ENCODE peak calls at places on chromosomes 13 and 19, in seven cellular contexts. E is suprapubic skin, M is HepG2, O is K562, A is stomach, U is IMR-90, D is tibial nerve. P is an unnamed sample.

GRCh38 chr13:101152184-101152583 is 264.1 kb downstream of the NALCN start:
- DNase-seq in M (no peak), A (no peak), U (no peak), O (no peak), E (no peak), D (no peak), P (no peak)

GRCh38 chr19:41569481-41570150 is 6.3 kb upstream of the CEACAM21 start:
- DNase-seq in O (no peak), M (no peak), E (no peak), D (no peak), U (no peak), A (no peak), P (no peak)

GRCh38 chr19:33329727-33330126 is 27.4 kb upstream of the CEBPA start:
- DNase-seq in E (no peak), A (no peak), M (no peak), U (no peak), D (no peak), O (no peak), P (no peak)

GRCh38 chr13:99331881-99332293 is 24.7 kb upstream of the GPR183 start:
- DNase-seq in A (no peak), M (no peak), O (no peak), U (no peak), D (no peak), E (no peak), P (no peak)

GRCh38 chr13:21579754-21580316 is 24.1 kb downstream of the MICU2 start:
- DNase-seq in A (no peak), E (no peak), U (no peak), M (no peak), D (no peak), O (no peak), P (no peak)

GRCh38 chr13:96958286-96958891 is 35.9 kb downstream of the OXGR1 start:
- DNase-seq in M (peak), O (peak), U (peak), D (peak), A (peak), E (no peak), P (no peak)

GRCh38 chr19:29544656-29545360 is 19.0 kb downstream of the VSTM2B start:
- DNase-seq in D (no peak), O (no peak), A (no peak), E (peak), U (no peak), M (no peak), P (peak)

GRCh38 chr13:106376411-106377112 is 158.9 kb downstream of the EFNB2 start:
- DNase-seq in M (no peak), A (peak), U (peak), E (no peak), D (no peak), O (no peak), P (no peak)

GRCh38 chr13:50149143-50149703 is 134.0 kb downstream of the KCNRG start:
- DNase-seq in A (no peak), E (no peak), U (no peak), O (no peak), M (no peak), D (no peak), P (no peak)

GRCh38 chr19:1276620-1277007 is 1.3 kb downstream of the FAM174C start:
- DNase-seq in A (no peak), D (no peak), M (no peak), O (no peak), U (no peak), E (no peak), P (no peak)

GRCh38 chr19:11699931-11700794 is 38.6 kb downstream of the ZNF823 start:
- DNase-seq in O (peak), M (peak), E (no peak), D (peak), U (peak), A (no peak), P (no peak)

GRCh38 chr13:35699181-35699580 is 222.7 kb upstream of the MAB21L1 start:
- DNase-seq in A (no peak), M (no peak), D (no peak), U (peak), E (no peak), O (no peak), P (no peak)

GRCh38 chr13:37486171-37486661 is 112.4 kb downstream of the POSTN start:
- DNase-seq in O (no peak), A (no peak), E (no peak), M (no peak), D (no peak), U (no peak), P (no peak)

GRCh38 chr13:31887311-31887710 is 144.3 kb upstream of the FRY start:
- DNase-seq in A (no peak), O (no peak), D (no peak), U (peak), M (no peak), E (no peak), P (no peak)

GRCh38 chr13:36918246-36919060 is 1.6 kb downstream of the SMAD9 start:
- DNase-seq in D (peak), M (no peak), E (no peak), O (no peak), U (peak), A (no peak), P (no peak)

GRCh38 chr13:25766576-25766975 is 285.2 kb downstream of the SHISA2 start:
- DNase-seq in M (no peak), A (no peak), O (no peak), U (no peak), D (no peak), E (no peak), P (no peak)

GRCh38 chr19:35344511-35345031 is 3.1 kb upstream of the FFAR1 start:
- DNase-seq in A (no peak), M (no peak), O (no peak), E (peak), D (no peak), U (no peak), P (no peak)

GRCh38 chr19:35342430-35342829 is 5.3 kb upstream of the FFAR1 start:
- DNase-seq in M (no peak), U (no peak), D (no peak), A (no peak), E (no peak), O (no peak), P (no peak)

GRCh38 chr19:35341006-35341405 is 6.7 kb upstream of the FFAR1 start:
- DNase-seq in M (no peak), D (no peak), U (no peak), A (no peak), E (no peak), O (no peak), P (no peak)

GRCh38 chr19:35340431-35340830 is 7.3 kb upstream of the FFAR1 start:
- DNase-seq in M (no peak), D (no peak), A (no peak), E (no peak), O (no peak), U (no peak), P (no peak)

DNA sequence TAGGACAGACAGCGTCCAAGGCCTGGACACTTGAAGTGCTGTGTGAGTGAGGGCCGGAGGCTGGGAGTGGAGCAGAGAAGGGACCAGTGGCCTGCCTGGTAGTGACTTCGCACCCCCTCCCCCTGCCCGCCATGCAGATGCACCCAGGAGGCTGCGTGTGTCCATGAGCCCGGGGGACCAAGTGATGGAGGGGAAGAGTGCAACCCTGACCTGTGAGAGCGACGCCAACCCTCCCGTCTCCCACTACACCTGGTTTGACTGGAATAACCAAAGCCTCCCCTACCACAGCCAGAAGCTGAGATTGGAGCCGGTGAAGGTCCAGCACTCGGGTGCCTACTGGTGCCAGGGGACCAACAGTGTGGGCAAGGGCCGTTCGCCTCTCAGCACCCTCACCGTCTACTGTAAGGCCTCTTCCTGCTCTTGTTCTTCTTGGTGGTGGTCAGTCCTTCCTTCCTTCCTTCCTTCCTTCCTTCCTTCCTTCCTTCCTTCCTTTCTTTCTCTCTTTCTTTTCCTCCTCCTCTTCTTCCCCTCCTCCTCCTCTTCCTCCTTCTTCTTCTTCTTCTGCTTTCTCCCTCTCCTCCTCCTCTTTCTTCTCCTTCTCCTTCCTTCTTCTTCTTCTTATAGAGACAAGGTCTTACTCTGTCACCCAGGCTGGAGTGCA is 6.0 kb upstream of the FFAR1 start:
- DNase-seq in E (no peak), M (no peak), U (no peak), A (no peak), D (no peak), O (no peak), P (no peak)
- TF ChIP-seq POLR2A in E (no peak), M (no peak), U (no peak), A (no peak), D (no peak), O (no peak), P (no peak)

GRCh38 chr19:48321622-48322591 is 3.4 kb upstream of the EMP3 start:
- DNase-seq in D (peak), U (peak), O (peak), E (peak), M (peak), A (peak), P (peak)
- TF ChIP-seq POLR2A in D (peak), U (peak), O (peak), E (no peak), M (no peak), A (peak), P (peak)

GRCh38 chr19:22945560-22945959 is 57.4 kb downstream of the ZNF728 start:
- DNase-seq in U (peak), O (peak), E (no peak), M (no peak), A (no peak), D (no peak), P (no peak)
- TF ChIP-seq POLR2A in U (no peak), O (no peak), E (no peak), M (no peak), A (no peak), D (no peak), P (no peak)

GRCh38 chr13:67135356-67135755 is 94.8 kb downstream of the PCDH9 start:
- DNase-seq in U (no peak), D (no peak), M (no peak), E (no peak), A (no peak), O (no peak), P (no peak)
- TF ChIP-seq POLR2A in U (no peak), D (no peak), M (no peak), E (no peak), A (no peak), O (no peak), P (no peak)

GRCh38 chr13:110913322-110913721 is 1.5 kb downstream of the ANKRD10 start:
- DNase-seq in M (peak), U (peak), E (no peak), A (peak), O (no peak), D (no peak), P (no peak)
- TF ChIP-seq POLR2A in M (no peak), U (no peak), E (no peak), A (no peak), O (no peak), D (no peak), P (no peak)

GRCh38 chr19:49690073-49690655 is 752 bp upstream of the CPT1C start:
- DNase-seq in U (no peak), A (no peak), D (no peak), M (no peak), O (no peak), E (peak), P (no peak)
- TF ChIP-seq POLR2A in U (no peak), A (no peak), D (no peak), M (no peak), O (no peak), E (no peak), P (no peak)

GRCh38 chr13:23268441-23268840 is 87.7 kb downstream of the SGCG start:
- DNase-seq in U (no peak), M (no peak), D (no peak), O (no peak), A (no peak), E (no peak), P (no peak)
- TF ChIP-seq POLR2A in U (no peak), M (no peak), D (no peak), O (no peak), A (no peak), E (no peak), P (no peak)

DNA sequence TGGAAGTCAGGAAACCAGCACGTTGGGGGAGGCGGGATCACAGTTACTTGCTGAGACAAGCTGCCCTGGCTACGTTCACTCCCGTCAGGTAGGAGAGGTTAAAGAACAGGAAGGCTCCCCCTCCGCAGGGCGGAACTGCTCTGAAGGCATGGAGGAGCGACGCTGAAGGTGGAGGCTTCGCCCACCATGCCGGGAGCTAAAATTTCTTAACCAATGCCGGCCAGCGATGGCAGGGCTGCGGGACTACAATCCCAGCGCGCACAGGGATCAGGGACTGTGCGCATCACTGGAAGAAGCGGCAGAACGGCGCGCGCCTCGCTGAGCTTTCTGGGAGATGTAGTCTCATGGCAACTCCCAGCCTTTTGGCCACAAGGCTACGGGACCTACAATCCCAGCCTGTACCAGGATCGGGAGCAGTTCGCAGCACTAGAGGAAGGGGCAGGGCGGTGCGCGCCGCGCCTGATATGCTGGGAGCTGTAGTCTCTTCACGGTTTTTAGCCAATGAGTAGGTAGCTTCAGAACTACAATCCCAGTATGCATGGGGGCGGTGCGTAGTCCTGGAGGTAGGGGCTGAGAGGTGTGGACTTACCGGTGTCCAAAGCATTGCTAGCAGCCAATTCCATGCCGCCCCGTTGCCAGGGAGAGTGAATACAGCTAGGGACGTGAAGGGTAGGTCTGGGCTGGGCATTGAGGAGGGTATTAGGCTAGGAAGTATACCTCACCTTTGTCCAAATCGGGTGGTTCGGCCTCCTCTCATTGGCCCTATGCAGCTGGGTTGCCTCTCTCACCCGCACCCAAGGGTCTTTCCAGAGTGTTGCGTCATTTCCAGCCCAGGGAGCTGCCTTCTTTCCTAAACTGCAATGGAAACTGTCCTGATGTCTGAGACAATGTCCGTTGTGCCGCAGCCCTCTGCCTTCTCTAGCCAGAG is 12.8 kb upstream of the ZNF682 start:
- DNase-seq in E (peak), M (peak), D (peak), U (peak), O (no peak), A (peak), P (peak)
- TF ChIP-seq POLR2A in E (no peak), M (peak), D (no peak), U (no peak), O (no peak), A (no peak), P (no peak)

P was measured in breast epithelium.